ENCODE peak calls at places on chromosomes 12 and 14, in seven cellular contexts. W is CD8-positive, alpha-beta T cell; P is brain microvascular endothelial cell; N is fibroblast of lung; Z is GM23248; L is HL-60; D is PC-3. V is an unnamed sample.

GRCh38 chr12:16310934-16311333 is 33.4 kb upstream of the SLC15A5 start:
- DNase-seq in L (no peak), Z (no peak), N (no peak), W (no peak), D (no peak), P (no peak), V (no peak)

GRCh38 chr12:22228022-22228875 is 106.3 kb downstream of the ST8SIA1 start:
- DNase-seq in P (peak; percentile 27), D (no peak), W (no peak), N (peak; percentile 40), L (no peak), Z (peak; percentile 52), V (no peak)

GRCh38 chr12:66653801-66654200 is 25.1 kb downstream of the GRIP1 start:
- DNase-seq in L (no peak), Z (no peak), P (no peak), N (no peak), D (no peak), W (no peak), V (no peak)

GRCh38 chr12:128578045-128578444 is 245.7 kb downstream of the SLC15A4 start:
- DNase-seq in Z (no peak), P (no peak), L (no peak), N (no peak), W (no peak), D (no peak), V (no peak)

GRCh38 chr12:120844768-120845449 is 59.2 kb downstream of the SPPL3 start:
- DNase-seq in L (no peak), W (no peak), D (no peak), P (no peak), N (no peak), Z (no peak), V (no peak)

GRCh38 chr12:113090740-113091139 is 34.2 kb downstream of the DTX1 start:
- DNase-seq in P (no peak), L (no peak), N (no peak), Z (no peak), W (no peak), D (no peak), V (no peak)

GRCh38 chr14:31934767-31935266 is 142.3 kb upstream of the ARHGAP5 start:
- DNase-seq in N (peak; percentile 65), P (peak; percentile 59), D (peak; percentile 61), W (no peak), L (peak; percentile 23), Z (peak; percentile 67), V (no peak)

GRCh38 chr12:8914716-8915526 is 612 bp downstream of the PHC1 start:
- DNase-seq in D (peak; percentile 37), P (peak; percentile 40), W (peak; percentile 67), L (peak; percentile 2), N (peak; percentile 26), Z (peak; percentile 67), V (peak; percentile 43)

GRCh38 chr12:128853321-128854197 is at the start of gene GLT1D1:
- DNase-seq in N (no peak), W (no peak), Z (no peak), D (no peak), L (no peak), P (no peak), V (no peak)

GRCh38 chr14:85853996-85854526 is 324.1 kb downstream of the FLRT2 start:
- DNase-seq in Z (peak; percentile 12), N (peak; percentile 41), L (no peak), W (no peak), P (no peak), D (peak; percentile 9), V (no peak)

GRCh38 chr12:116773276-116773731 is 35.2 kb downstream of the RNFT2 start:
- DNase-seq in L (no peak), Z (peak; percentile 27), D (peak; percentile 47), W (no peak), N (no peak), P (peak; percentile 3), V (no peak)

GRCh38 chr12:89183985-89184435 is 168.3 kb downstream of the DUSP6 start:
- DNase-seq in N (peak; percentile 96), Z (peak; percentile 92), D (peak; percentile 35), P (peak; percentile 35), L (no peak), W (no peak), V (no peak)

GRCh38 chr14:99681101-99681831 is 2.8 kb upstream of the CYP46A1 start:
- DNase-seq in L (no peak), N (no peak), P (no peak), W (no peak), Z (no peak), D (no peak), V (no peak)

GRCh38 chr12:132260721-132261120 is 68.7 kb downstream of the GALNT9 start:
- DNase-seq in Z (no peak), W (no peak), P (no peak), L (no peak), N (no peak), D (no peak), V (no peak)

GRCh38 chr14:105912641-105913180 is 386.3 kb downstream of the TMEM121 start:
- DNase-seq in Z (no peak), D (no peak), W (no peak), N (no peak), L (no peak), P (no peak), V (no peak)

GRCh38 chr14:37081220-37081619 is 91.2 kb downstream of the SLC25A21 start:
- DNase-seq in L (no peak), P (peak; percentile 14), D (peak; percentile 93), N (peak; percentile 16), Z (peak; percentile 41), W (no peak), V (no peak)

GRCh38 chr12:67630373-67631088 is 18.0 kb upstream of the DYRK2 start:
- DNase-seq in P (no peak), N (peak; percentile 3), W (peak; percentile 87), D (peak; percentile 2), L (peak; percentile 94), Z (no peak), V (peak; percentile 86)

GRCh38 chr14:105187935-105188524 is 6.9 kb upstream of the NUDT14 start:
- DNase-seq in D (peak; percentile 65), N (no peak), W (no peak), P (no peak), Z (no peak), L (no peak), V (no peak)

GRCh38 chr12:65414526-65414925 is 136.0 kb downstream of the MSRB3 start:
- DNase-seq in P (no peak), W (no peak), L (no peak), D (no peak), N (no peak), Z (peak; percentile 47), V (no peak)

GRCh38 chr12:51025182-51025747 is 919 bp downstream of the SLC11A2 start:
- DNase-seq in D (no peak), L (no peak), Z (no peak), N (peak; percentile 14), W (no peak), P (no peak), V (no peak)

GRCh38 chr12:3998968-3999792 is 126.0 kb upstream of the PARP11 start:
- DNase-seq in L (no peak), D (no peak), W (no peak), Z (no peak), N (no peak), P (no peak), V (no peak)

GRCh38 chr12:91111366-91112321 is at the start of gene LUM:
- DNase-seq in D (peak; percentile 27), N (peak; percentile 58), L (no peak), W (no peak), Z (peak; percentile 89), P (peak; percentile 75), V (no peak)
- H3K27ac ChIP-seq in D (no peak within 1 kb of the TSS), N (peak within 1 kb of the TSS; percentile 12), L (no peak within 1 kb of the TSS), W (no peak within 1 kb of the TSS), Z (peak within 1 kb of the TSS; percentile 69), P (no peak within 1 kb of the TSS), V (no peak within 1 kb of the TSS)

DNA sequence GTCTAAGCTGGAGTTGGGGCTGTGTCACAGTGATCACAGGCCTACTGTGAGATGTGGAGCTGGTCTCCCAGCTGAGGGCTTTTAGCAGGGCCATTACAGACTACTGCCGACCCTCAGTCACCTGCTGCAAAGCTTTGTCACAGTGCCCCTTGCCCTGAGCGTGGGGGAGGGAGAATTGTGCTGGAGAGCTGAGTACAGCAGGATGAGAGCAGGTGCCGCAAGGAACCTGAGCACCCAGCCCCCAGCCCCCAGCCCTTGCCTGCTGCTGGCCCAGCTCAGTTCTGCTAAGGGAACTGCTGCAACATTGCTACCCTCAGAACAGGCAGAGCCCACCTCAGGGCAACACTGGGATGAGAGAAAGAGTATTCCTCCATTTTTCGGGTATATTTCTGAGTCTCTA is 196.8 kb upstream of the FKBP4 start:
- DNase-seq in D (no peak), L (no peak), W (no peak), Z (no peak), N (no peak), P (no peak), V (no peak)
- H3K27ac ChIP-seq in D (no peak overlapping the region), L (no peak overlapping the region), W (no peak overlapping the region), Z (no peak overlapping the region), N (no peak overlapping the region), P (no peak overlapping the region), V (no peak overlapping the region)

GRCh38 chr12:46471404-46471803 is 98.8 kb upstream of the SLC38A2 start:
- DNase-seq in P (no peak), N (no peak), Z (no peak), D (no peak), L (no peak), W (no peak), V (no peak)

GRCh38 chr12:46470039-46470627 is 97.6 kb upstream of the SLC38A2 start:
- DNase-seq in L (peak; percentile 19), Z (no peak), W (peak; percentile 34), D (no peak), P (no peak), N (no peak), V (no peak)

GRCh38 chr12:46470975-46471374 is 98.4 kb upstream of the SLC38A2 start:
- DNase-seq in L (no peak), W (no peak), P (no peak), Z (peak; percentile 29), N (no peak), D (peak; percentile 86), V (no peak)

GRCh38 chr12:46468159-46468558 is 95.6 kb upstream of the SLC38A2 start:
- DNase-seq in L (no peak), N (no peak), Z (no peak), D (peak; percentile 58), W (no peak), P (peak; percentile 44), V (no peak)

GRCh38 chr12:46468813-46469212 is 96.2 kb upstream of the SLC38A2 start:
- DNase-seq in W (no peak), N (no peak), P (no peak), Z (no peak), D (no peak), L (no peak), V (no peak)
- H3K27ac ChIP-seq in W (no peak overlapping the region), N (no peak overlapping the region), P (no peak overlapping the region), Z (no peak overlapping the region), D (no peak overlapping the region), L (no peak overlapping the region), V (no peak overlapping the region)

DNA sequence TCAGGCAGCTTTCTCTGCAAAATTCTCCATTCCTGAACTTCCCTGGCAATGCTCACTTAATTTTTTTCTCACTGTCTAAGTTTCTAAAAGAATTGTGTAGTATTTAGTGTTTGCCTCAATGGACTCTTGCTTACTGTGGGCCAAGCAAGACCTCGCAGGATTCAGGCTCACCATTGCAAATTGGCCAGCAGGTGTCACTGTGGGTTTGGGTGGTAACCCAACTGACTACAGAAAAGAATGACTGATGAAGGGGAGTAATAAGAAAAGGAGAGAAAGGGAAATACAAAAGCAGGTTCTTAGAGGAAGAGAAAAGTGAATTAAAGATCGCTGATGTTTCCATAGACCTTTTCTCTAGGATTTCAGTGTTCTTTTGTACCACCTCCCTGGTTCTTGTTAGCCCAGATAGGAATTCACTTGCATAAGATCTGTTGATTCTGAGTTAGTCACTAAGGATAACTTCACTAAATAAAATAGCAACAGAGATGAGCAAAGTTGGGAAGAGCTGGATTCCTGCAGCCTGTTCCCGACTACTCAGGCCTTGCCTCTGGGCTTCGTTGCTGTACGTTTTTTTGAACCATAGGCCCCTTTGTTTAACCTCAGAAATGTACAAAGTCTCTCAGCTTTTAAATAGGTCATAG is 386.5 kb upstream of the DDHD1 start:
- DNase-seq in L (peak; percentile 55), P (peak; percentile 81), N (peak; percentile 90), D (peak; percentile 92), W (peak; percentile 29), Z (peak; percentile 77), V (no peak)
- H3K27ac ChIP-seq in L (no peak overlapping the region), P (no peak overlapping the region), N (no peak overlapping the region), D (peak overlapping the region; percentile 3), W (no peak overlapping the region), Z (no peak overlapping the region), V (no peak overlapping the region)

V was measured in effector memory CD4-positive, alpha-beta T cell.